ENCODE peak calls at places on chromosomes 16 and 17, in eight cellular contexts. H is nucleus accumbens; I is mammary epithelial cell; F is GM03348; V is activated CD4-positive, alpha-beta T cell treated with anti-CD3 and anti-CD28 coated beads, Interleukin-2, amount 50 U/mL, for 48 hours; G is activated T-helper 1 cell treated with anti-CD3 and anti-CD28 coated beads, Interleukin-2, amount 50 U/mL, for 16 hours; K is skeletal muscle cell; P is NCI-H2081. J is an unnamed sample.

GRCh38 chr17:6019959-6020358 is 50.2 kb upstream of the WSCD1 start:
- DNase-seq in H (no peak), I (no peak), F (no peak), V (peak), G (no peak), K (peak), P (no peak), J (peak)

GRCh38 chr16:81543571-81543970 is 99.0 kb downstream of the CMIP start:
- DNase-seq in H (no peak), I (no peak), F (no peak), V (no peak), G (no peak), K (no peak), P (no peak), J (no peak)

GRCh38 chr17:68592667-68593330 is 8.4 kb downstream of the FAM20A start:
- DNase-seq in H (no peak), I (no peak), F (no peak), V (no peak), G (no peak), K (no peak), P (peak), J (no peak)

GRCh38 chr16:4561565-4561964 is 5.4 kb downstream of the C16orf96 start:
- DNase-seq in H (peak), I (no peak), F (no peak), V (no peak), G (no peak), K (no peak), P (no peak), J (no peak)

GRCh38 chr16:63337264-63337663 is 1301.0 kb upstream of the CDH8 start:
- DNase-seq in H (no peak), I (no peak), F (no peak), V (no peak), G (no peak), K (no peak), P (no peak), J (no peak)

GRCh38 chr16:16045879-16046278 is 96.5 kb downstream of the ABCC1 start:
- DNase-seq in H (no peak), I (no peak), F (no peak), V (peak), G (no peak), K (no peak), P (no peak), J (no peak)

GRCh38 chr17:82246365-82247174 is 17.7 kb downstream of the SLC16A3 start:
- DNase-seq in H (no peak), I (peak), F (peak), V (no peak), G (no peak), K (no peak), P (peak), J (no peak)

GRCh38 chr17:63096426-63096825 is 130.4 kb downstream of the TANC2 start:
- DNase-seq in H (no peak), I (no peak), F (peak), V (no peak), G (no peak), K (no peak), P (no peak), J (no peak)

GRCh38 chr17:81539571-81539900 is 11.4 kb downstream of the FSCN2 start:
- DNase-seq in H (no peak), I (no peak), F (no peak), V (no peak), G (no peak), K (no peak), P (no peak), J (no peak)

GRCh38 chr16:16138034-16138635 is 85.2 kb downstream of the ABCC6 start:
- DNase-seq in H (no peak), I (no peak), F (no peak), V (no peak), G (no peak), K (no peak), P (no peak), J (no peak)

GRCh38 chr16:81446318-81447275 is 2.0 kb downstream of the CMIP start:
- DNase-seq in H (no peak), I (peak), F (peak), V (no peak), G (no peak), K (no peak), P (peak), J (no peak)

GRCh38 chr16:67247698-67248400 is 568 bp upstream of the FHOD1 start:
- DNase-seq in H (no peak), I (no peak), F (no peak), V (no peak), G (no peak), K (no peak), P (no peak), J (no peak)

GRCh38 chr17:2090804-2091534 is 36.1 kb downstream of the HIC1 start:
- DNase-seq in H (no peak), I (peak), F (peak), V (no peak), G (no peak), K (peak), P (no peak), J (no peak)

GRCh38 chr16:11447836-11448235 is 102.6 kb downstream of the RMI2 start:
- DNase-seq in H (no peak), I (no peak), F (no peak), V (no peak), G (no peak), K (no peak), P (no peak), J (no peak)

GRCh38 chr17:7987112-7987893 is 15.1 kb upstream of the GUCY2D start:
- DNase-seq in H (no peak), I (no peak), F (peak), V (no peak), G (no peak), K (no peak), P (no peak), J (no peak)

GRCh38 chr16:25707982-25708583 is 16.3 kb downstream of the HS3ST4 start:
- DNase-seq in H (no peak), I (peak), F (no peak), V (peak), G (no peak), K (no peak), P (peak), J (no peak)

GRCh38 chr16:30926333-30926811 is 3.0 kb downstream of the FBXL19 start:
- DNase-seq in H (no peak), I (no peak), F (no peak), V (no peak), G (no peak), K (no peak), P (no peak), J (no peak)

J was measured in T-helper 2 cell treated with Interferon-gamma antibody and Interleukin-4, amounts not matched to agents 5 μg/mL and 100 μg/mL, for 36 hours.